ENCODE peak calls at places on chromosomes 6 and 20, in ten cellular contexts. One of them, this sample, is unnamed.

GRCh38 chr20:59938696-59939051 is 1.4 kb downstream of the PPP1R3D start:
- DNase-seq in right cardiac atrium: no peak
- DNase-seq in ACHN: no peak
- DNase-seq in osteocyte: no peak
- DNase-seq in CD8-positive, alpha-beta T cell: no peak
- DNase-seq in adipocyte: peak; percentile 34
- DNase-seq in dorsolateral prefrontal cortex: no peak
- DNase-seq in AG04449: no peak
- DNase-seq in fibroblast of lung: no peak
- DNase-seq in psoas muscle: peak; percentile 76
- DNase-seq in this sample: no peak

GRCh38 chr6:100376103-100376502 is 88.6 kb downstream of the SIM1 start:
- DNase-seq in ACHN: no peak
- DNase-seq in adipocyte: no peak
- DNase-seq in right cardiac atrium: no peak
- DNase-seq in fibroblast of lung: no peak
- DNase-seq in CD8-positive, alpha-beta T cell: no peak
- DNase-seq in osteocyte: no peak
- DNase-seq in AG04449: no peak
- DNase-seq in dorsolateral prefrontal cortex: no peak
- DNase-seq in psoas muscle: no peak
- DNase-seq in this sample: no peak

GRCh38 chr20:33933469-33933909 is 60.2 kb upstream of the RALY start:
- DNase-seq in ACHN: peak; percentile 31
- DNase-seq in right cardiac atrium: peak; percentile 82
- DNase-seq in osteocyte: no peak
- DNase-seq in fibroblast of lung: no peak
- DNase-seq in adipocyte: peak; percentile 29
- DNase-seq in CD8-positive, alpha-beta T cell: peak; percentile 43
- DNase-seq in psoas muscle: peak; percentile 54
- DNase-seq in AG04449: no peak
- DNase-seq in dorsolateral prefrontal cortex: peak; percentile 78
- DNase-seq in this sample: peak; percentile 47

GRCh38 chr6:14598017-14598864 is 480.7 kb downstream of the CD83 start:
- DNase-seq in right cardiac atrium: no peak
- DNase-seq in AG04449: no peak
- DNase-seq in ACHN: no peak
- DNase-seq in psoas muscle: no peak
- DNase-seq in fibroblast of lung: no peak
- DNase-seq in CD8-positive, alpha-beta T cell: no peak
- DNase-seq in osteocyte: no peak
- DNase-seq in dorsolateral prefrontal cortex: no peak
- DNase-seq in adipocyte: no peak
- DNase-seq in this sample: no peak

GRCh38 chr6:73710470-73710869 is 14.5 kb downstream of the CD109 start:
- DNase-seq in ACHN: peak; percentile 65
- DNase-seq in AG04449: no peak
- DNase-seq in adipocyte: no peak
- DNase-seq in fibroblast of lung: peak; percentile 83
- DNase-seq in CD8-positive, alpha-beta T cell: no peak
- DNase-seq in osteocyte: no peak
- DNase-seq in dorsolateral prefrontal cortex: no peak
- DNase-seq in right cardiac atrium: no peak
- DNase-seq in psoas muscle: no peak
- DNase-seq in this sample: no peak

GRCh38 chr20:57003012-57003411 is 263.4 kb downstream of the BMP7 start:
- DNase-seq in right cardiac atrium: no peak
- DNase-seq in ACHN: no peak
- DNase-seq in AG04449: no peak
- DNase-seq in fibroblast of lung: no peak
- DNase-seq in adipocyte: no peak
- DNase-seq in CD8-positive, alpha-beta T cell: no peak
- DNase-seq in dorsolateral prefrontal cortex: no peak
- DNase-seq in psoas muscle: no peak
- DNase-seq in osteocyte: no peak
- DNase-seq in this sample: no peak

GRCh38 chr6:43968110-43968965 is 158.9 kb downstream of the MRPL14 start:
- DNase-seq in AG04449: no peak
- DNase-seq in osteocyte: peak; percentile 68
- DNase-seq in dorsolateral prefrontal cortex: no peak
- DNase-seq in psoas muscle: no peak
- DNase-seq in ACHN: no peak
- DNase-seq in right cardiac atrium: no peak
- DNase-seq in CD8-positive, alpha-beta T cell: no peak
- DNase-seq in fibroblast of lung: no peak
- DNase-seq in adipocyte: no peak
- DNase-seq in this sample: no peak

GRCh38 chr6:157994126-157994795 is 12.6 kb downstream of the SYNJ2 start:
- DNase-seq in psoas muscle: no peak
- DNase-seq in ACHN: no peak
- DNase-seq in adipocyte: peak; percentile 52
- DNase-seq in right cardiac atrium: no peak
- DNase-seq in AG04449: no peak
- DNase-seq in osteocyte: no peak
- DNase-seq in CD8-positive, alpha-beta T cell: no peak
- DNase-seq in fibroblast of lung: no peak
- DNase-seq in dorsolateral prefrontal cortex: peak; percentile 87
- DNase-seq in this sample: no peak

GRCh38 chr6:12136905-12137304 is 124.8 kb downstream of the HIVEP1 start:
- DNase-seq in AG04449: no peak
- DNase-seq in ACHN: no peak
- DNase-seq in right cardiac atrium: no peak
- DNase-seq in CD8-positive, alpha-beta T cell: no peak
- DNase-seq in dorsolateral prefrontal cortex: no peak
- DNase-seq in psoas muscle: no peak
- DNase-seq in fibroblast of lung: peak; percentile 65
- DNase-seq in adipocyte: peak; percentile 63
- DNase-seq in osteocyte: no peak
- DNase-seq in this sample: peak; percentile 22

GRCh38 chr6:140077712-140078551 is 703.5 kb upstream of the CITED2 start:
- DNase-seq in fibroblast of lung: no peak
- DNase-seq in CD8-positive, alpha-beta T cell: no peak
- DNase-seq in osteocyte: no peak
- DNase-seq in ACHN: no peak
- DNase-seq in dorsolateral prefrontal cortex: no peak
- DNase-seq in right cardiac atrium: no peak
- DNase-seq in adipocyte: peak; percentile 23
- DNase-seq in AG04449: no peak
- DNase-seq in psoas muscle: no peak
- DNase-seq in this sample: no peak